ENCODE peak calls at places on chromosomes 4 and X, in four cellular contexts. H, S, K and I are unnamed samples.

GRCh38 chr4:123093247-123093646 is 170.8 kb upstream of the NUDT6 start:
- DNase-seq in H (no peak), S (no peak), K (no peak), I (no peak)

GRCh38 chrX:15952212-15952611 is 97.6 kb upstream of the AP1S2 start:
- DNase-seq in H (no peak), S (no peak), K (no peak), I (no peak)

GRCh38 chr4:143341186-143341755 is 4.6 kb downstream of the GAB1 start:
- DNase-seq in H (no peak), S (no peak), K (no peak), I (no peak)

GRCh38 chrX:45537936-45538335 is 337.3 kb upstream of the DIPK2B start:
- DNase-seq in H (no peak), S (no peak), K (no peak), I (no peak)

GRCh38 chr4:153267915-153268694 is 63.9 kb downstream of the TRIM2 start:
- DNase-seq in H (no peak), S (no peak), K (no peak), I (no peak)

GRCh38 chr4:87179751-87180150 is 40.7 kb downstream of the KLHL8 start:
- DNase-seq in H (no peak), S (no peak), K (no peak), I (no peak)

GRCh38 chr4:139740121-139740520 is 74.5 kb downstream of the MGST2 start:
- DNase-seq in H (no peak), S (no peak), K (no peak), I (no peak)

GRCh38 chr4:184649971-184650855 is 675 bp downstream of the PRIMPOL start:
- DNase-seq in H (no peak), S (no peak), K (peak), I (no peak)

GRCh38 chr4:87525636-87526035 is 3.5 kb downstream of the SPARCL1 start:
- DNase-seq in H (no peak), S (no peak), K (no peak), I (no peak)